ENCODE peak calls at places on chromosomes 7 and 10, in ten cellular contexts. V, R, S, G, B, C, F, U, Z and L are unnamed samples. For H3K4me1, the result is how much of the 10 kb centered on the place peaks cover.

GRCh38 chr7:27920281-27920946 is 180.5 kb downstream of the TAX1BP1 start:
- DNase-seq in F (no peak), C (no peak), B (no peak), R (no peak), S (no peak), U (no peak), G (peak), Z (no peak), V (no peak), L (no peak)

GRCh38 chr10:71006497-71006896 is 118.1 kb upstream of the PCBD1 start:
- DNase-seq in R (no peak), G (peak), U (no peak), Z (peak), C (no peak), V (no peak), S (no peak), B (no peak), F (no peak), L (no peak)

GRCh38 chr7:129958643-129959479 is 6.1 kb upstream of the UBE2H start:
- DNase-seq in B (peak), C (no peak), U (peak), G (peak), V (peak), Z (no peak), S (peak), F (no peak), R (peak), L (peak)

GRCh38 chr7:43869898-43870240 is 552 bp upstream of the MRPS24 start:
- DNase-seq in B (no peak), U (peak), C (no peak), G (no peak), Z (peak), S (no peak), F (peak), R (peak), V (no peak), L (no peak)

GRCh38 chr10:74988055-74988773 is 123.2 kb upstream of the SAMD8 start:
- DNase-seq in Z (no peak), V (no peak), F (no peak), B (no peak), U (no peak), C (no peak), R (no peak), S (no peak), G (no peak), L (no peak)

GRCh38 chr7:84102213-84102612 is 92.4 kb downstream of the SEMA3A start:
- DNase-seq in F (no peak), Z (no peak), R (no peak), B (no peak), G (no peak), S (no peak), C (no peak), V (no peak), U (no peak), L (no peak)

GRCh38 chr7:77747718-77748117 is 50.5 kb downstream of the TMEM60 start:
- DNase-seq in R (no peak), Z (no peak), U (no peak), G (no peak), V (no peak), C (no peak), S (no peak), F (no peak), B (no peak), L (no peak)

GRCh38 chr7:35716038-35716803 is 21.3 kb upstream of the HERPUD2 start:
- DNase-seq in B (no peak), F (no peak), G (no peak), S (peak), R (no peak), V (no peak), Z (no peak), C (no peak), U (no peak), L (no peak)

GRCh38 chr7:81725496-81726117 is 44.2 kb downstream of the HGF start:
- DNase-seq in G (no peak), B (no peak), Z (no peak), C (no peak), U (no peak), F (no peak), V (no peak), R (peak), S (peak), L (no peak)

GRCh38 chr10:3783721-3784432 is 1.1 kb downstream of the KLF6 start:
- DNase-seq in G (peak), F (peak), C (peak), V (peak), B (no peak), S (peak), R (peak), Z (peak), U (peak), L (no peak)

GRCh38 chr7:111958889-111959288 is 247.3 kb downstream of the DOCK4 start:
- DNase-seq in C (no peak), S (peak), B (no peak), R (no peak), F (no peak), G (no peak), Z (no peak), U (no peak), V (no peak), L (no peak)

GRCh38 chr10:132443998-132444876 is 47.2 kb downstream of the PWWP2B start:
- DNase-seq in V (peak), R (peak), B (no peak), S (no peak), Z (peak), F (no peak), U (no peak), C (peak), G (peak), L (no peak)

GRCh38 chr10:127903789-127904188 is 3.1 kb upstream of the PTPRE start:
- DNase-seq in C (no peak), S (no peak), F (no peak), Z (no peak), R (no peak), B (no peak), V (no peak), G (no peak), U (no peak), L (no peak)

GRCh38 chr7:47535704-47536628 is 45.9 kb downstream of the TNS3 start:
- DNase-seq in B (no peak), Z (peak), R (no peak), U (no peak), G (no peak), V (peak), S (peak), F (no peak), C (no peak), L (no peak)

GRCh38 chr10:81216949-81217348 is 658.0 kb upstream of the NRG3 start:
- DNase-seq in S (no peak), R (no peak), B (peak), Z (no peak), V (no peak), U (no peak), F (no peak), G (no peak), C (no peak), L (no peak)

GRCh38 chr10:17023386-17024298 is 106.0 kb downstream of the CUBN start:
- DNase-seq in G (peak), B (no peak), Z (peak), U (no peak), F (peak), C (peak), V (no peak), S (no peak), R (peak), L (no peak)

GRCh38 chr10:72557362-72557761 is 68.5 kb downstream of the MICU1 start:
- DNase-seq in B (no peak), R (no peak), U (no peak), G (no peak), Z (no peak), V (no peak), C (no peak), F (no peak), S (no peak), L (no peak)

GRCh38 chr10:17649836-17650235 is 5.9 kb downstream of the STAM start:
- DNase-seq in B (no peak), Z (no peak), U (no peak), G (no peak), F (no peak), C (no peak), V (no peak), R (no peak), S (no peak), L (no peak)

GRCh38 chr7:148337166-148337565 is 253.4 kb upstream of the C7orf33 start:
- DNase-seq in F (no peak), G (peak), U (no peak), S (no peak), C (no peak), R (peak), B (no peak), V (no peak), Z (peak), L (no peak)

GRCh38 chr7:49229246-49229645 is 304.9 kb downstream of the CDC14C start:
- DNase-seq in Z (peak), G (peak), C (no peak), V (no peak), F (no peak), S (no peak), R (no peak), B (no peak), U (no peak), L (no peak)

GRCh38 chr10:96271017-96271815 is at the start of gene BLNK:
- DNase-seq in G (no peak), B (peak), V (peak), Z (no peak), R (peak), C (no peak), S (no peak), F (peak), U (no peak), L (peak)

GRCh38 chr10:124992462-124993344 is 50.8 kb downstream of the ZRANB1 start:
- DNase-seq in B (peak), G (peak), Z (peak), V (no peak), R (peak), S (peak), U (peak), C (peak), F (peak), L (peak)

GRCh38 chr10:76581685-76582084 is 1055.9 kb downstream of the KCNMA1 start:
- DNase-seq in S (no peak), R (no peak), Z (no peak), G (peak), F (no peak), V (no peak), C (no peak), U (no peak), B (no peak), L (no peak)

GRCh38 chr7:2999078-2999500 is 44.6 kb downstream of the CARD11 start:
- DNase-seq in R (no peak), F (no peak), V (no peak), Z (no peak), U (no peak), B (no peak), C (no peak), G (no peak), S (no peak), L (peak)

GRCh38 chr7:91045626-91046025 is 218.6 kb upstream of the FZD1 start:
- DNase-seq in G (no peak), C (no peak), U (no peak), S (no peak), B (no peak), V (no peak), F (no peak), Z (no peak), R (no peak), L (no peak)

GRCh38 chr7:37495574-37496184 is 47.0 kb upstream of the ELMO1 start:
- DNase-seq in F (peak), G (no peak), C (no peak), Z (peak), B (no peak), V (no peak), U (no peak), R (peak), S (peak), L (no peak)

GRCh38 chr7:106052681-106053080 is 59.4 kb downstream of the SYPL1 start:
- DNase-seq in S (no peak), B (no peak), F (no peak), V (no peak), R (no peak), C (no peak), Z (no peak), U (no peak), G (no peak), L (no peak)

GRCh38 chr7:30412810-30413504 is 65.6 kb downstream of the NOD1 start:
- DNase-seq in V (no peak), B (no peak), Z (peak), S (peak), G (peak), F (peak), R (peak), U (no peak), C (no peak), L (no peak)

GRCh38 chr7:47391726-47392125 is 190.2 kb downstream of the TNS3 start:
- DNase-seq in S (no peak), U (no peak), R (no peak), C (no peak), G (no peak), B (no peak), V (no peak), F (no peak), Z (no peak), L (peak)

GRCh38 chr7:90973146-90973545 is 291.1 kb upstream of the FZD1 start:
- DNase-seq in V (no peak), C (no peak), G (no peak), U (no peak), B (no peak), Z (no peak), S (no peak), F (no peak), R (no peak), L (no peak)

GRCh38 chr10:43227911-43228782 is 38.7 kb downstream of the RASGEF1A start:
- DNase-seq in G (peak), C (no peak), U (peak), B (peak), R (no peak), S (no peak), V (peak), Z (no peak), F (no peak), L (peak)

GRCh38 chr10:60139798-60140566 is 233.6 kb upstream of the CCDC6 start:
- DNase-seq in U (no peak), V (no peak), F (no peak), C (no peak), S (no peak), B (no peak), Z (peak), G (peak), R (peak), L (no peak)

GRCh38 chr10:5649746-5650145 is 16.6 kb downstream of the ASB13 start:
- DNase-seq in F (no peak), S (no peak), Z (no peak), B (no peak), V (no peak), U (no peak), G (no peak), C (no peak), R (no peak), L (no peak)
- H3K4me1 ChIP-seq in F (under half), S (under half), Z (under half), B (half or more), V (under half), U (under half), G (under half), C (under half), R (under half), L (under half)

GRCh38 chr7:120091807-120092206 is 181.2 kb upstream of the KCND2 start:
- DNase-seq in C (no peak), R (peak), G (no peak), Z (no peak), V (no peak), S (no peak), B (no peak), F (no peak), U (no peak), L (no peak)

DNA sequence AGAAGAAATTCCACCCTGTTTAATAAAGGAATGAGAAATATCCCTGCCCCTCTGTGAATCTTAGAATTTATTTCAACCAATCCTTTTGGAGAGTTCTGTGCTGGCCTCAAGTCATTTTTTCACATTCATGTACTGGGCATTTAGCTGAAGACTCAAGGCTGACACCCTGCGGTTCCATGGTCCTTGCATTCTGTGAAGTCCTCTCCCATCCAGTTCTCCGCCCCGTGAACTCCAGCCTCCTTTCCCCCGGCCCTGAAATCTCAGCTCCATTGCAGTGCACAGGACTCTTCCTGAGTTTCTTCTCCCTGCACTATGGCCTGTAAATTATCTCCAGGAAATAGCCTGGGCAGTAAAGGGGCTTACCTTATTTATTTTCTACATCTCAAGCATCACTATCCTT is 183.0 kb upstream of the KCND2 start:
- DNase-seq in G (peak), V (no peak), R (no peak), S (peak), F (no peak), U (no peak), C (no peak), Z (peak), B (no peak), L (no peak)
- TF ChIP-seq CTCF in G (peak), V (no peak), R (no peak), S (peak), F (no peak), U (no peak), C (no peak), Z (peak), B (no peak), L (no peak)

GRCh38 chr7:93044147-93044810 is 73.5 kb downstream of the SAMD9 start:
- DNase-seq in S (no peak), B (no peak), U (no peak), V (no peak), R (no peak), Z (peak), G (peak), C (no peak), F (no peak), L (no peak)
- H3K27ac ChIP-seq in S (peak), B (no peak), U (no peak), V (no peak), R (peak), Z (no peak), G (peak), C (no peak), F (no peak), L (no peak)

GRCh38 chr10:49520122-49520775 is 18.7 kb downstream of the ERCC6 start:
- DNase-seq in R (no peak), B (no peak), G (no peak), C (no peak), F (no peak), Z (no peak), S (no peak), V (no peak), U (no peak), L (no peak)
- H3K4me1 ChIP-seq in R (under half), B (under half), G (under half), C (under half), F (under half), Z (under half), S (under half), V (under half), U (under half), L (under half)

GRCh38 chr10:95183451-95184230 is 10.4 kb upstream of the ACSM6 start:
- DNase-seq in V (peak), C (no peak), U (peak), B (peak), G (peak), Z (peak), R (peak), F (peak), S (peak), L (peak)
- TF ChIP-seq CTCF in V (peak), C (no peak), U (peak), B (peak), G (peak), Z (peak), R (peak), F (peak), S (peak), L (peak)

GRCh38 chr7:17211307-17211836 is 87.1 kb upstream of the AHR start:
- DNase-seq in B (no peak), U (no peak), C (no peak), S (no peak), Z (no peak), R (no peak), F (no peak), V (no peak), G (no peak), L (no peak)

GRCh38 chr7:17207220-17207619 is 91.2 kb upstream of the AHR start:
- DNase-seq in B (no peak), F (no peak), Z (no peak), U (no peak), V (no peak), G (no peak), R (no peak), S (no peak), C (no peak), L (no peak)

GRCh38 chr7:17205850-17206353 is 92.5 kb upstream of the AHR start:
- DNase-seq in G (no peak), C (no peak), B (no peak), R (no peak), F (no peak), S (no peak), U (no peak), Z (no peak), V (no peak), L (no peak)

GRCh38 chr7:17209101-17209500 is 89.4 kb upstream of the AHR start:
- DNase-seq in C (no peak), R (no peak), F (no peak), Z (no peak), B (no peak), G (no peak), U (no peak), S (no peak), V (no peak), L (no peak)

GRCh38 chr7:17206354-17206905 is 92.0 kb upstream of the AHR start:
- DNase-seq in Z (no peak), R (peak), V (no peak), C (no peak), F (no peak), G (no peak), U (no peak), S (no peak), B (no peak), L (no peak)
- H3K27ac ChIP-seq in Z (no peak), R (peak), V (no peak), C (peak), F (no peak), G (no peak), U (no peak), S (no peak), B (no peak), L (no peak)